ENCODE peak calls at places on chromosomes 1 and 21, in four cellular contexts. P, A, N and W are unnamed samples.
A peak's percentile ranks its signal among the peaks of the same experiment; 100 is the strongest.

GRCh38 chr1:29793101-29793546 is 556.8 kb downstream of the PTPRU start:
- DNase-seq in P (peak; percentile 79), A (peak; percentile 95), N (peak; percentile 98), W (peak; percentile 25)

GRCh38 chr1:167090289-167090942 is at the start of gene GPA33:
- DNase-seq in P (no peak), A (no peak), N (no peak), W (no peak)

GRCh38 chr1:222749927-222750326 is 12.9 kb downstream of the FAM177B start:
- DNase-seq in P (no peak), A (no peak), N (no peak), W (no peak)

GRCh38 chr1:245215071-245215470 is 60.3 kb downstream of the KIF26B start:
- DNase-seq in P (no peak), A (no peak), N (no peak), W (no peak)

GRCh38 chr1:172940170-172940855 is 110.4 kb downstream of the TNFSF18 start:
- DNase-seq in P (no peak), A (no peak), N (no peak), W (no peak)

GRCh38 chr1:15911927-15912326 is 64.0 kb downstream of the ZBTB17 start:
- DNase-seq in P (no peak), A (no peak), N (no peak), W (no peak)

GRCh38 chr1:172278478-172278877 is 142.0 kb upstream of the C1orf105 start:
- DNase-seq in P (no peak), A (no peak), N (no peak), W (no peak)

GRCh38 chr1:156347337-156347736 is 9.0 kb downstream of the TSACC start:
- DNase-seq in P (no peak), A (no peak), N (no peak), W (no peak)

GRCh38 chr1:32716312-32717126 is 13.9 kb upstream of the SYNC start:
- DNase-seq in P (peak; percentile 96), A (peak; percentile 90), N (peak; percentile 98), W (peak; percentile 59)

GRCh38 chr1:77900687-77901293 is 12.4 kb downstream of the NEXN start:
- DNase-seq in P (no peak), A (peak; percentile 38), N (no peak), W (peak; percentile 6)

GRCh38 chr1:210250998-210251679 is 18.5 kb downstream of the SERTAD4 start:
- DNase-seq in P (peak; percentile 62), A (peak; percentile 82), N (peak; percentile 86), W (no peak)

GRCh38 chr1:236759252-236759859 is 35.7 kb upstream of the MTR start:
- DNase-seq in P (no peak), A (no peak), N (no peak), W (no peak)

GRCh38 chr1:111743679-111744101 is 4.5 kb upstream of the INKA2 start:
- DNase-seq in P (peak; percentile 27), A (no peak), N (no peak), W (no peak)

GRCh38 chr1:15848143-15848928 is 829 bp downstream of the SPEN start:
- DNase-seq in P (peak; percentile 69), A (no peak), N (peak; percentile 67), W (peak; percentile 70)

GRCh38 chr1:198280080-198280479 is 123.3 kb downstream of the NEK7 start:
- DNase-seq in P (no peak), A (no peak), N (no peak), W (no peak)

GRCh38 chr21:45012661-45013270 is 61.6 kb upstream of the ADARB1 start:
- DNase-seq in P (peak; percentile 22), A (peak; percentile 99), N (peak; percentile 79), W (no peak)

GRCh38 chr1:36842448-36842847 is 191.9 kb downstream of the GRIK3 start:
- DNase-seq in P (no peak), A (peak; percentile 73), N (no peak), W (no peak)

GRCh38 chr1:212950243-212951057 is at the start of gene VASH2:
- DNase-seq in P (peak; percentile 84), A (peak; percentile 96), N (peak; percentile 89), W (peak; percentile 90)

GRCh38 chr21:33021150-33021549 is 4.6 kb upstream of the OLIG2 start:
- DNase-seq in P (no peak), A (no peak), N (no peak), W (no peak)

GRCh38 chr21:33018707-33019455 is 6.9 kb upstream of the OLIG2 start:
- DNase-seq in P (no peak), A (no peak), N (peak; percentile 39), W (no peak)

GRCh38 chr21:33019885-33020557 is 5.7 kb upstream of the OLIG2 start:
- DNase-seq in P (no peak), A (peak; percentile 42), N (peak; percentile 77), W (no peak)

GRCh38 chr21:33020558-33021100 is 5.1 kb upstream of the OLIG2 start:
- DNase-seq in P (no peak), A (no peak), N (peak; percentile 50), W (no peak)

DNA sequence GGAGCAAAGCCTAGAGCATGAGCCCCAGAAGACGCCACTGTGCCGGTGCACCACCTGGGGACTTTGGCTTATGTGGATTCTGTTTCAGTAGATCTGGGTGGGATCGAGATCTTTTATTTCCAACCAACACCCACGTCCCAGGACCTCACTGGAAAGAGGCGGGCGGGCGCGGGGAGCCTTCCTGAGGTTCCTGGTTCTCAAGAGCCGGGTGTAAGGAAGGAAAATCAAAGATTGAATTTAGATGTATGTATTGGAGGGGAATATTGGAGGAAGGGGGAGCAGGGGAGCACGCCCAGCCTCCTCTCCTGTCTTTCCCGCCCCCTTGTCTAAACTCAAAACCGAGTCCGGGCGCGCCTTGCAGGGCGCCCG is 6.2 kb upstream of the OLIG2 start:
- DNase-seq in P (no peak), A (no peak), N (no peak), W (no peak)
- H3K4me3 ChIP-seq in P (no peak overlapping the region), A (peak overlapping the region; percentile 41), N (peak overlapping the region; percentile 56), W (no peak overlapping the region)

GRCh38 chr1:39266269-39266668 is 61.8 kb downstream of the MACF1 start:
- DNase-seq in P (no peak), A (peak; percentile 60), N (no peak), W (no peak)
- TF ChIP-seq CTCF in P (no peak), A (peak; percentile 51), N (no peak), W (peak; percentile 35)

GRCh38 chr1:47228644-47229030 is 3.4 kb downstream of the TAL1 start:
- DNase-seq in P (no peak), A (no peak), N (peak; percentile 62), W (no peak)
- H3K4me3 ChIP-seq in P (peak overlapping the region; percentile 56), A (no peak overlapping the region), N (peak overlapping the region; percentile 59), W (no peak overlapping the region)

DNA sequence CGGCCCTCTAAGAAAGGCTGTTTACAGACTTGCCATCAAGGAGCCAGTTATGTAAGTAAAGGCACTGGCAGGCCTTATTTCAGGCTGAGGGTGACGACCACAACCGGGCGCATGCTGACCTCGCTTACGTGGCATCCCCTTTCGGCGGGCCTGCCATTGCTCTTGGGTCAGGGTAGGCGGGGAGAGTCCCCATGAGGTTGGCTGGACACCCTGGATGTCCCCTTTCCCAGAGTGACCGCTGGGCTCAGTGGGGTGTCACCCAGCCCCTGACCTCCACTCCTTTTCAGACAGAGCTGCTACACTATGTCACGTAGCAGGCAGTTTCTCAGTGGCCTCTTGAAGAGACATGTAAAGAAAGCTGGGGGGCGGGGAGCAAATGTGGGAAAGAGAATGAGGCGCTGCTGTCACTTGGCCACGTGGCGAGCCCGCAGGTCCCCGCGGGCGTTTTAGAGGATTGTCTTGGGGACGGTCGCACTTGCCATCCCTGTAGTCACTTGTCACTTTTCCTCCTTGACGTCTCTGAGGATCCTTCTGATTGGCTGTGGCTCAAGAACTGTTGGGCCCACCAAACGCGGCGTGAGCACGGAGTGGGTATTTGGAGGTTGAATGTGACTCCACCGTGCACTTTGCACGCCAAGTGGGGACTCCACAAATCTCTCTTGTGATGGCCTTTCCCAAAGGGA is 42.2 kb downstream of the SLC37A1 start:
- DNase-seq in P (peak; percentile 39), A (peak; percentile 7), N (no peak), W (no peak)
- TF ChIP-seq CTCF in P (no peak), A (no peak), N (no peak), W (no peak)

GRCh38 chr1:159781992-159782391 is 1.2 kb downstream of the DUSP23 start:
- DNase-seq in P (no peak), A (no peak), N (no peak), W (no peak)
- H3K4me3 ChIP-seq in P (peak overlapping the region; percentile 94), A (no peak overlapping the region), N (peak overlapping the region; percentile 75), W (no peak overlapping the region)